ENCODE peak calls at places on chromosomes 7 and 10, in seven cellular contexts. T, W, M, R, V, B and X are unnamed samples.

GRCh38 chr10:93916257-93917063 is 22.7 kb downstream of the SLC35G1 start:
- DNase-seq in T (peak), W (peak), M (no peak), R (peak), V (peak), B (no peak), X (peak)

GRCh38 chr10:27715505-27715904 is 30.1 kb downstream of the MKX start:
- DNase-seq in T (no peak), W (no peak), M (no peak), R (no peak), V (no peak), B (no peak), X (no peak)

GRCh38 chr7:129292861-129293260 is 68.0 kb downstream of the AHCYL2 start:
- DNase-seq in T (no peak), W (no peak), M (no peak), R (no peak), V (no peak), B (no peak), X (no peak)

GRCh38 chr7:117132385-117133120 is 179.3 kb downstream of the ST7 start:
- DNase-seq in T (peak), W (peak), M (no peak), R (no peak), V (peak), B (no peak), X (peak)

GRCh38 chr10:11225935-11226334 is 208.3 kb downstream of the CELF2 start:
- DNase-seq in T (no peak), W (no peak), M (no peak), R (no peak), V (peak), B (peak), X (peak)

GRCh38 chr10:78231327-78231726 is 197.7 kb downstream of the RPS24 start:
- DNase-seq in T (no peak), W (no peak), M (no peak), R (no peak), V (no peak), B (no peak), X (no peak)

GRCh38 chr7:131424219-131424822 is 96.6 kb downstream of the MKLN1 start:
- DNase-seq in T (peak), W (peak), M (no peak), R (peak), V (peak), B (no peak), X (peak)

GRCh38 chr7:100604078-100604975 is 2.2 kb downstream of the PCOLCE start:
- DNase-seq in T (peak), W (peak), M (peak), R (peak), V (peak), B (peak), X (peak)

GRCh38 chr10:4514445-4515108 is 311.4 kb upstream of the AKR1E2 start:
- DNase-seq in T (no peak), W (no peak), M (peak), R (no peak), V (no peak), B (no peak), X (no peak)

GRCh38 chr7:25860206-25860881 is 291.7 kb upstream of the NFE2L3 start:
- DNase-seq in T (no peak), W (no peak), M (no peak), R (no peak), V (no peak), B (no peak), X (peak)

GRCh38 chr10:58064714-58065528 is 202.8 kb downstream of the IPMK start:
- DNase-seq in T (peak), W (peak), M (no peak), R (peak), V (peak), B (no peak), X (peak)

GRCh38 chr10:103557455-103557854 is 64.0 kb downstream of the NEURL1 start:
- DNase-seq in T (no peak), W (no peak), M (no peak), R (no peak), V (no peak), B (no peak), X (no peak)

GRCh38 chr7:116671681-116672595 is at the start of gene MET:
- DNase-seq in T (peak), W (peak), M (peak), R (peak), V (peak), B (no peak), X (peak)